ENCODE peak calls at places on chromosomes 1 and 21, in seven cellular contexts. A is H9, I is mesendoderm, B is IMR-90, N is H1, T is neuronal stem cell, K is trophoblast cell. H is an unnamed sample.
A peak's percentile ranks its signal among the peaks of the same experiment; 100 is the strongest.

GRCh38 chr1:81550753-81551152 is 250.0 kb upstream of the ADGRL2 start:
- DNase-seq in N (no peak), B (no peak), T (no peak), I (peak; percentile 93), A (no peak), K (peak; percentile 88), H (no peak)

GRCh38 chr21:41680444-41681335 is 86.2 kb downstream of the RIPK4 start:
- DNase-seq in A (no peak), K (peak; percentile 33), N (no peak), B (no peak), T (no peak), I (peak; percentile 51), H (no peak)

GRCh38 chr1:201385299-201385891 is 7.9 kb upstream of the TNNT2 start:
- DNase-seq in B (peak; percentile 19), I (peak; percentile 68), T (no peak), A (peak; percentile 84), N (peak; percentile 38), K (peak; percentile 80), H (peak; percentile 33)

GRCh38 chr1:164602480-164603093 is 43.6 kb downstream of the PBX1 start:
- DNase-seq in A (peak; percentile 72), B (peak; percentile 52), I (peak; percentile 92), K (no peak), T (no peak), N (peak; percentile 49), H (peak; percentile 60)

GRCh38 chr1:55002686-55003085 is 4.0 kb downstream of the BSND start:
- DNase-seq in I (no peak), A (no peak), N (no peak), T (no peak), B (no peak), K (no peak), H (no peak)

GRCh38 chr1:25688390-25689119 is 72.0 kb downstream of the MAN1C1 start:
- DNase-seq in K (no peak), N (no peak), I (no peak), A (no peak), B (peak; percentile 59), T (no peak), H (peak; percentile 75)

GRCh38 chr1:183585038-183585437 is 5.2 kb downstream of the NCF2 start:
- DNase-seq in T (no peak), I (no peak), A (no peak), N (no peak), B (no peak), K (no peak), H (no peak)

GRCh38 chr1:10280442-10281350 is 70.3 kb downstream of the KIF1B start:
- DNase-seq in I (no peak), N (no peak), B (peak; percentile 68), T (no peak), A (no peak), K (no peak), H (peak; percentile 4)

GRCh38 chr1:153081736-153082135 is 10.3 kb upstream of the SPRR2B start:
- DNase-seq in N (no peak), I (no peak), A (no peak), K (no peak), T (no peak), B (no peak), H (no peak)

GRCh38 chr21:25670726-25671125 is 31.7 kb downstream of the JAM2 start:
- DNase-seq in A (no peak), N (no peak), I (no peak), T (no peak), K (no peak), B (peak; percentile 30), H (no peak)

GRCh38 chr1:228339059-228339704 is 67.5 kb downstream of the TRIM11 start:
- DNase-seq in K (no peak), I (no peak), N (no peak), A (peak; percentile 10), B (no peak), T (no peak), H (no peak)

GRCh38 chr1:54403377-54403776 is 2.8 kb downstream of the SSBP3 start:
- DNase-seq in B (no peak), N (no peak), K (no peak), T (no peak), I (no peak), A (no peak), H (no peak)

GRCh38 chr1:4778056-4778455 is 123.6 kb downstream of the AJAP1 start:
- DNase-seq in I (peak; percentile 39), N (no peak), K (peak; percentile 27), A (no peak), B (no peak), T (no peak), H (no peak)

GRCh38 chr21:41926068-41926806 is 27.6 kb downstream of the C2CD2 start:
- DNase-seq in A (no peak), T (no peak), K (peak; percentile 23), B (peak; percentile 66), I (peak; percentile 86), N (peak; percentile 17), H (peak; percentile 83)

GRCh38 chr21:41501919-41502318 is 6.0 kb downstream of the TMPRSS2 start:
- DNase-seq in K (peak; percentile 40), I (no peak), T (no peak), A (no peak), B (no peak), N (no peak), H (no peak)

GRCh38 chr1:66606359-66607142 is 72.6 kb downstream of the SGIP1 start:
- DNase-seq in B (peak; percentile 23), I (no peak), N (no peak), K (no peak), A (no peak), T (no peak), H (no peak)

GRCh38 chr21:32349333-32349944 is 43.4 kb downstream of the URB1 start:
- DNase-seq in K (no peak), T (no peak), B (no peak), N (no peak), A (no peak), I (no peak), H (no peak)

GRCh38 chr21:46633561-46633960 is 1.9 kb upstream of the PRMT2 start:
- DNase-seq in T (no peak), N (no peak), B (no peak), I (no peak), K (no peak), A (no peak), H (no peak)

GRCh38 chr1:111241797-111242196 is 14.3 kb downstream of the CHI3L2 start:
- DNase-seq in A (no peak), T (no peak), N (no peak), I (peak; percentile 44), B (peak; percentile 4), K (peak; percentile 74), H (no peak)

GRCh38 chr1:235831148-235831547 is 35.6 kb downstream of the LYST start:
- DNase-seq in A (no peak), K (peak; percentile 30), N (no peak), T (no peak), B (peak; percentile 84), I (no peak), H (peak; percentile 33)

GRCh38 chr1:116521186-116521585 is 49.6 kb downstream of the CD58 start:
- DNase-seq in N (no peak), I (peak; percentile 16), A (no peak), B (peak; percentile 41), T (no peak), K (peak; percentile 10), H (peak; percentile 66)

GRCh38 chr1:175757381-175758015 is 14.1 kb upstream of the TNR start:
- DNase-seq in A (peak; percentile 85), I (peak; percentile 69), T (peak; percentile 43), N (peak; percentile 59), K (peak; percentile 67), B (no peak), H (peak; percentile 24)

GRCh38 chr1:26693557-26694184 is 2.1 kb upstream of the ARID1A start:
- DNase-seq in K (no peak), B (no peak), N (no peak), T (peak; percentile 38), I (peak; percentile 33), A (no peak), H (peak; percentile 46)

GRCh38 chr1:114521396-114522263 is 10.6 kb upstream of the TRIM33 start:
- DNase-seq in T (no peak), I (no peak), B (no peak), K (no peak), A (no peak), N (no peak), H (no peak)

GRCh38 chr1:234007684-234008083 is 103.2 kb downstream of the SLC35F3 start:
- DNase-seq in I (no peak), T (no peak), A (no peak), B (no peak), K (no peak), N (no peak), H (no peak)
- H3K18ac ChIP-seq in I (no peak overlapping the region), T (no peak overlapping the region), A (no peak overlapping the region), B (no peak overlapping the region), K (no peak overlapping the region), N (no peak overlapping the region), H (no peak overlapping the region)

GRCh38 chr1:211258310-211258755 is 833 bp upstream of the RCOR3 start:
- DNase-seq in B (peak; percentile 60), T (no peak), I (peak; percentile 93), K (peak; percentile 79), A (peak; percentile 74), N (no peak), H (peak; percentile 80)

GRCh38 chr1:211257831-211258225 is 1.3 kb upstream of the RCOR3 start:
- DNase-seq in B (peak; percentile 38), N (no peak), A (no peak), I (no peak), T (no peak), K (no peak), H (no peak)

GRCh38 chr1:211259596-211260126 is 495 bp downstream of the RCOR3 start:
- DNase-seq in N (no peak), T (no peak), I (no peak), B (no peak), A (no peak), K (no peak), H (no peak)

GRCh38 chr1:211260161-211261107 is 1.3 kb downstream of the RCOR3 start:
- DNase-seq in A (peak; percentile 85), B (peak; percentile 61), K (peak; percentile 77), N (no peak), T (peak; percentile 59), I (peak; percentile 86), H (peak; percentile 85)

GRCh38 chr1:211258756-211259595 is at the start of gene RCOR3:
- DNase-seq in I (peak; percentile 95), T (peak; percentile 95), A (peak; percentile 95), N (peak; percentile 70), K (peak; percentile 81), B (peak; percentile 87), H (peak; percentile 92)
- H3K18ac ChIP-seq in I (peak within 1 kb of the TSS; percentile 97), T (peak within 1 kb of the TSS; percentile 100), A (peak within 1 kb of the TSS; percentile 99), N (peak within 1 kb of the TSS; percentile 99), K (peak within 1 kb of the TSS; percentile 100), B (peak within 1 kb of the TSS; percentile 98), H (peak within 1 kb of the TSS; percentile 100)

GRCh38 chr1:224558904-224559303 is 57.2 kb upstream of the CNIH3 start:
- DNase-seq in A (no peak), T (no peak), I (no peak), B (no peak), N (no peak), K (no peak), H (no peak)
- H3K18ac ChIP-seq in A (no peak overlapping the region), T (no peak overlapping the region), I (no peak overlapping the region), B (no peak overlapping the region), N (no peak overlapping the region), K (no peak overlapping the region), H (no peak overlapping the region)

GRCh38 chr1:247653040-247653439 is 26.5 kb downstream of the OR13G1 start:
- DNase-seq in K (no peak), I (no peak), N (no peak), T (no peak), A (no peak), B (no peak), H (no peak)

DNA sequence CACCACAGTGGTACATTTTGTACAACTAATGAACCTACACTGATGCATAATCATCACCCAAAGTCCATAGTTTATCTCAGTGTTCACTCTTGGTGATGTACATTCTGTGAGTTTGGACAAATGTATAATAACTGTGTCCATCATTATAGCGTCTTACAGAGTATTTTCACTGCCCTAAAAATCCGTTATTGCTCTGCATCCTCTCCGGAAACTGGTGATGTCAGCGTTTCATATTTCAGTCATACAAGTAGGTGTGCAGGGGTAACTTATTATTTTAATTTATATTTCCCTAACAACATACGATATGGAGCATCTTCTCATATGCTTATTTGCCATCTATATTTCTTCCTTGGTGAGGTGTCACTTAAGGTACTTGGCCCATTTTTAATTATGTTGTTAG is 23.1 kb downstream of the OR13G1 start:
- DNase-seq in K (no peak), B (no peak), I (no peak), T (no peak), A (no peak), N (no peak), H (no peak)
- H3K18ac ChIP-seq in K (no peak overlapping the region), B (no peak overlapping the region), I (no peak overlapping the region), T (no peak overlapping the region), A (no peak overlapping the region), N (no peak overlapping the region), H (no peak overlapping the region)

H was measured in mesenchymal stem cell.